ENCODE peak calls at places on chromosome 15, in seven cellular contexts. N is caudate nucleus; G is hypothalamus; R is stimulated activated CD4-positive, alpha-beta T cell treated with anti-CD3 and anti-CD28 coated beads, Interleukin-4, amount 100 ng/mL, for 1 hour; H is NCI-H2081; K is effector CD8-positive, alpha-beta T cell; W is Ammon's horn. C is an unnamed sample.

GRCh38 chr15:79494963-79495362 is 62.8 kb downstream of the MINAR1 start:
- DNase-seq in N (no peak), G (no peak), R (no peak), H (no peak), K (no peak), W (no peak), C (no peak)

GRCh38 chr15:99177679-99178078 is 71.7 kb downstream of the TTC23 start:
- DNase-seq in N (no peak), G (no peak), R (no peak), H (no peak), K (no peak), W (no peak), C (no peak)

GRCh38 chr15:96316953-96317629 is 13.4 kb upstream of the NR2F2 start:
- DNase-seq in N (no peak), G (no peak), R (no peak), H (no peak), K (no peak), W (no peak), C (no peak)

GRCh38 chr15:98003976-98004375 is 43.5 kb downstream of the ARRDC4 start:
- DNase-seq in N (no peak), G (no peak), R (no peak), H (no peak), K (no peak), W (peak; percentile 17), C (no peak)

GRCh38 chr15:56432304-56432703 is 32.6 kb downstream of the MNS1 start:
- DNase-seq in N (no peak), G (no peak), R (no peak), H (no peak), K (no peak), W (no peak), C (no peak)

GRCh38 chr15:63509933-63510547 is 5.6 kb downstream of the USP3 start:
- DNase-seq in N (no peak), G (no peak), R (no peak), H (no peak), K (no peak), W (no peak), C (no peak)

GRCh38 chr15:37576952-37577351 is 357.5 kb upstream of the TMCO5A start:
- DNase-seq in N (no peak), G (no peak), R (no peak), H (no peak), K (no peak), W (no peak), C (no peak)

GRCh38 chr15:50148362-50148963 is 29.4 kb upstream of the ATP8B4 start:
- DNase-seq in N (no peak), G (no peak), R (no peak), H (peak; percentile 2), K (no peak), W (no peak), C (peak; percentile 70)

GRCh38 chr15:47717036-47717611 is at the start of gene SEMA6D:
- DNase-seq in N (peak; percentile 67), G (peak; percentile 59), R (no peak), H (peak; percentile 84), K (no peak), W (peak; percentile 88), C (peak; percentile 37)

GRCh38 chr15:62584301-62585235 is 419.5 kb upstream of the C2CD4B start:
- DNase-seq in N (no peak), G (no peak), R (no peak), H (no peak), K (no peak), W (no peak), C (no peak)

C was measured in LNCaP clone FGC.